ENCODE peak calls at places on chromosome 1, in nine cellular contexts. L is colonic mucosa, N is lower leg skin, D is astrocyte of the spinal cord, C is AG09309, J is suprapubic skin, V is uterus, T is lower lobe of right lung, F is heart right ventricle. X is an unnamed sample.
A peak's percentile ranks its signal among the peaks of the same experiment; 100 is the strongest.

GRCh38 chr1:187096689-187097088 is 267.9 kb downstream of the PLA2G4A start:
- DNase-seq in L (no peak), N (no peak), D (no peak), C (no peak), J (no peak), V (no peak), T (no peak), F (no peak), X (no peak)

GRCh38 chr1:57845041-57845440 is 421.2 kb upstream of the DAB1 start:
- DNase-seq in L (no peak), N (no peak), D (peak; percentile 45), C (no peak), J (no peak), V (no peak), T (no peak), F (no peak), X (no peak)

GRCh38 chr1:229859026-229859425 is 208.0 kb upstream of the GALNT2 start:
- DNase-seq in L (no peak), N (no peak), D (no peak), C (no peak), J (no peak), V (no peak), T (no peak), F (no peak), X (no peak)

GRCh38 chr1:99502400-99502799 is 143.5 kb upstream of the PALMD start:
- DNase-seq in L (no peak), N (no peak), D (no peak), C (no peak), J (no peak), V (no peak), T (no peak), F (no peak), X (no peak)

GRCh38 chr1:208150810-208151458 is 93.2 kb downstream of the PLXNA2 start:
- DNase-seq in L (peak; percentile 60), N (no peak), D (no peak), C (no peak), J (no peak), V (no peak), T (no peak), F (no peak), X (no peak)

GRCh38 chr1:229970714-229971113 is 96.3 kb upstream of the GALNT2 start:
- DNase-seq in L (no peak), N (no peak), D (no peak), C (no peak), J (no peak), V (no peak), T (no peak), F (no peak), X (no peak)

GRCh38 chr1:203288351-203288894 is 16.9 kb upstream of the BTG2 start:
- DNase-seq in L (no peak), N (no peak), D (no peak), C (no peak), J (no peak), V (no peak), T (no peak), F (no peak), X (no peak)

GRCh38 chr1:33460947-33461629 is 11.4 kb upstream of the ZSCAN20 start:
- DNase-seq in L (no peak), N (no peak), D (no peak), C (no peak), J (no peak), V (no peak), T (no peak), F (peak; percentile 77), X (no peak)

GRCh38 chr1:64171797-64172281 is 31.6 kb upstream of the UBE2U start:
- DNase-seq in L (peak; percentile 31), N (no peak), D (peak; percentile 50), C (peak; percentile 10), J (no peak), V (no peak), T (no peak), F (no peak), X (no peak)

GRCh38 chr1:90386899-90387334 is 330.2 kb downstream of the BARHL2 start:
- DNase-seq in L (no peak), N (no peak), D (peak; percentile 41), C (peak; percentile 28), J (no peak), V (no peak), T (no peak), F (no peak), X (no peak)

GRCh38 chr1:207873055-207873890 is 37.7 kb downstream of the CD34 start:
- DNase-seq in L (no peak), N (no peak), D (no peak), C (no peak), J (no peak), V (no peak), T (peak; percentile 60), F (no peak), X (no peak)

GRCh38 chr1:54272772-54273091 is 72.8 kb downstream of the MRPL37 start:
- DNase-seq in L (no peak), N (no peak), D (no peak), C (no peak), J (no peak), V (no peak), T (no peak), F (no peak), X (no peak)

GRCh38 chr1:54272134-54272533 is 72.2 kb downstream of the MRPL37 start:
- DNase-seq in L (no peak), N (no peak), D (no peak), C (no peak), J (no peak), V (no peak), T (no peak), F (no peak), X (no peak)

GRCh38 chr1:54273837-54274192 is 73.8 kb downstream of the MRPL37 start:
- DNase-seq in L (no peak), N (peak; percentile 91), D (peak; percentile 34), C (no peak), J (no peak), V (peak; percentile 83), T (no peak), F (peak; percentile 40), X (no peak)

GRCh38 chr1:54274448-54274847 is 74.5 kb downstream of the MRPL37 start:
- DNase-seq in L (no peak), N (no peak), D (no peak), C (no peak), J (no peak), V (no peak), T (no peak), F (no peak), X (no peak)

DNA sequence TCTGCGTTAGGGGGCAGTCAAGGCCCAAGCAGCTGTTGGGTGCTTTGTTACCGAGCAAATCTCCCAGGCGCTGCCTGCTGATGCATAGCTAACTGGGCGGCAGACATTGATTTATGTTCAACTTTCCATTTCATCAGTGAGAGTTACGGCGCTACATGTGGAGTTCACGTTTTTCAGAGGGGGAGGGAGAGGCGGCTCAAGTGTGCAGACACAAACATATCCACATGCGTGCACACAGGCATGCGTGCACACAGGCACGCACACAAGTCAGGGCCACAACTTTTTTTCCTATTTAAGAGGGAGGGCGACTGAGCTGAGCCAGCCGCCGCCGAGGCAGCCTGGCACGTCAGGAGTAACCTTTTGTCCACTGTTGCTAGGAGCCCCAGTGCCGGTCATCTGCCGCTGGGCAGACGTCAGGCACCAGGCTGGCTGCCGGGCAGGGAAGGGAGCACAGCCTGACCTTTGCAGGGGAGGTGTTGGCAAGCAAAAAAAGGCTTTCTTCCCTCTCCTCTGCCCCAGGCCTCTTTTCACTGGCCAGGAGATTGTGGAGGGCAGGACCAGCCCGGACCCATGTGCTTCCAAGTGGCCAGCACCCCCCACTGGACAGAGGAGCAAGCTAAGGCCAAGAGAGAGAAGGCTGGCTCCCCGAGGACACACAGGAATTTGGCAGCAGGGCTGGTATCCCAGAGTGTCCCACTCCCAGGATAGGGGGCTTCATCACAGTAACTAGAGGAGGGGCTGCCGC is 73.3 kb downstream of the MRPL37 start:
- DNase-seq in L (peak; percentile 48), N (peak; percentile 92), D (peak; percentile 91), C (no peak), J (no peak), V (peak; percentile 90), T (peak; percentile 58), F (peak; percentile 43), X (no peak)
- TF ChIP-seq CTCF in L (no peak), N (no peak), D (peak; percentile 81), C (peak; percentile 31), J (no peak), V (peak; percentile 78), T (peak; percentile 51), F (peak; percentile 32), X (peak; percentile 74)

DNA sequence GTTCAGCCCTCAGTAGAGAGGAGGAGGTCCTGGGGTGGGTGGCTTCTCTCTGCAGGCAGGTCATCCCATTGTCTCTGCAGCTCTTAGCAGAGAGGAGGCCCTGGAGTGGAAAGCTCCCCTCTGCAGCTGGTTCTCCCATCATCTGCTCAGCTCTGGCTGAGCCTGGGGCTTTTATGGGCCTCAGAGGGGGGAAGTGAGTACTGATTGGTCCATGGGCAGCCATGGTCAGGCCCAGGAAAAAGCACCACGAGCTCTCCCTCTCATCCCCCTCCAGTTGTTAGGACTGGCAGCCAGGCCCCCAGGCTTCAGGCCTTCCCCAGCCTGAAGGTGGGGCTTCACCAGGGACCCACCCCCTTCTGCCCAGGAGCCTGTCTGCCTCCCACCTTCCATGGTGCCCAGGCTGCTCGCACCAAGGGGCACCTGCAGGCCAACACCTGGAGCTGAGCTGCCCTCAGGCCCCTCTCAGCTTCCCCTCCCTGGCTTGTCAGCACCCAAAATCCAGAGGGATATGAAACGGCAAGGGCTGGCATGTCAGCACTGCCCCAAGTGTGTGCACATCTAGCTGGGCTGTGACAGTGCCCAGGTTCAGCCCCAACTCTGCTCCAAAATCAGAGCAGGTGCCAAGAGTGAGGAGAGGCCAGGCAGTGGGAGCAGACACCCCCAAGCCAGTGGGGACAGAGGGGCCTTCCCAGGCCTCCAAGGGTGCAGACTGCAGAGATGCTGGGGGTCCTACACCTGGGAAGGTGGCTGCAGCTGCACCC is 449.0 kb downstream of the MATN1 start:
- DNase-seq in L (peak; percentile 4), N (peak; percentile 53), D (no peak), C (no peak), J (peak; percentile 29), V (no peak), T (no peak), F (no peak), X (no peak)
- TF ChIP-seq CTCF in L (no peak), N (no peak), D (no peak), C (no peak), J (no peak), V (no peak), T (no peak), F (no peak), X (no peak)

GRCh38 chr1:85182700-85183099 is 18.1 kb downstream of the SYDE2 start:
- DNase-seq in L (no peak), N (no peak), D (no peak), C (no peak), J (no peak), V (no peak), T (no peak), F (no peak), X (no peak)
- TF ChIP-seq CTCF in L (no peak), N (no peak), D (no peak), C (no peak), J (no peak), V (no peak), T (no peak), F (no peak), X (no peak)

DNA sequence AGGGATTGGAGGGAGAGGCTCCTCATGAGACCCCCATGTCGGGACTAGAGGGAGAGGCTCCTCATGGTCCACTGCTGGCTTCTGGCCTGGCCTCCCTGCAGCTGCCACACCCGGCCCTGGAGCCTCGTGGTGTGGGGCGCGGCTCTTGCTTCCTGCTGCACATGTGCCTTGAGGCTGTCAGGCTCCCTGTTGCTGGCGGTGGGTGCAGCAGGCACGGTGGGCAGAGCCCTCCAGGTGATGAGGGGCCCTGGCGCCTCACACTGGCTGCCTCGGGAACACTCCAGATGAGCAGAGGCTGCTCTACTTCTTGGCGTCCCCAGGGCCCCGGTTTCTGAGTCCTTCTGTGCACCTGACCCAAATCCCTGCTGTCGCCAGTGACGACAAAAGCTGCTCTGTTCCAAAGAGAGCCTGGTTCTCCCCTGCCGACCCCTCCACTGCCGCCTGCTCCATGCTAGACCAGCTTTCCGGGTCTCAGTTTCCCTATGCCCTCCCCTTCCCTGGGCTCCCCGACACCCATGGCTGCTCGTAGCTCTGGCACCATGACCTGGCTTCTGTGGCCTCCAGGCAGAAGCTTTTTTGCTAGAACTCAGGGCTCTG is 9.7 kb upstream of the ATAD3B start:
- DNase-seq in L (no peak), N (no peak), D (no peak), C (no peak), J (no peak), V (no peak), T (no peak), F (no peak), X (no peak)
- TF ChIP-seq CTCF in L (no peak), N (no peak), D (no peak), C (no peak), J (no peak), V (no peak), T (no peak), F (no peak), X (no peak)